ENCODE peak calls at places on chromosomes 12 and 14, in ten cellular contexts. G is cardiac muscle cell; S is CD8-positive, alpha-beta memory T cell; C is breast epithelium; P is epithelial cell of prostate; N is Peyer's patch; I is fibroblast of lung; T is body of pancreas; Z is sigmoid colon; W is IMR-90. L is an unnamed sample.

GRCh38 chr12:87491089-87491488 is 538.1 kb downstream of the C12orf50 start:
- DNase-seq in T (no peak), S (no peak), W (no peak), Z (no peak), I (no peak), N (no peak), P (no peak), G (no peak), C (no peak), L (no peak)

GRCh38 chr14:105904379-105904778 is 378.0 kb downstream of the TMEM121 start:
- DNase-seq in S (no peak), I (no peak), C (no peak), N (no peak), G (no peak), P (no peak), T (no peak), Z (no peak), W (no peak), L (no peak)

GRCh38 chr12:15627995-15628945 is 160.9 kb downstream of the EPS8 start:
- DNase-seq in C (no peak), W (peak; percentile 44), Z (no peak), I (peak; percentile 67), N (no peak), S (no peak), P (no peak), G (peak; percentile 66), T (no peak), L (no peak)

GRCh38 chr12:88998421-88998820 is 353.9 kb downstream of the DUSP6 start:
- DNase-seq in N (no peak), T (no peak), P (no peak), C (no peak), S (no peak), W (peak; percentile 10), G (peak; percentile 68), I (no peak), Z (no peak), L (no peak)

GRCh38 chr12:51973560-51973959 is 22.1 kb downstream of the ACVR1B start:
- DNase-seq in W (peak; percentile 50), S (no peak), P (no peak), G (peak; percentile 71), Z (no peak), I (no peak), C (no peak), N (no peak), T (no peak), L (no peak)

GRCh38 chr14:64450255-64450654 is 15.0 kb upstream of the AKAP5 start:
- DNase-seq in Z (no peak), G (no peak), N (no peak), T (no peak), C (no peak), S (no peak), I (no peak), W (no peak), P (no peak), L (no peak)

GRCh38 chr14:92938890-92939671 is 16.1 kb downstream of the CHGA start:
- DNase-seq in T (no peak), G (no peak), I (no peak), S (no peak), Z (no peak), P (no peak), W (no peak), N (no peak), C (no peak), L (no peak)

GRCh38 chr14:50768693-50769092 is 62.3 kb downstream of the NIN start:
- DNase-seq in W (peak; percentile 35), I (peak; percentile 55), T (no peak), P (no peak), G (peak; percentile 25), N (no peak), C (no peak), S (no peak), Z (no peak), L (no peak)

GRCh38 chr12:16449459-16449858 is 102.0 kb downstream of the MGST1 start:
- DNase-seq in S (no peak), I (no peak), G (peak; percentile 11), N (no peak), T (no peak), Z (no peak), P (no peak), C (no peak), W (no peak), L (no peak)

GRCh38 chr14:22560638-22561365 is 28.2 kb downstream of the DAD1 start:
- DNase-seq in G (no peak), N (no peak), P (no peak), I (no peak), C (no peak), Z (no peak), T (peak; percentile 53), S (no peak), W (no peak), L (no peak)

GRCh38 chr14:103021817-103022668 is 35.3 kb downstream of the CDC42BPB start:
- DNase-seq in P (no peak), C (no peak), T (no peak), Z (no peak), I (no peak), S (no peak), G (no peak), N (peak; percentile 26), W (peak; percentile 48), L (no peak)

GRCh38 chr14:104561661-104562495 is 17.7 kb upstream of the C14orf180 start:
- DNase-seq in C (no peak), W (no peak), S (no peak), I (no peak), N (no peak), G (no peak), T (no peak), Z (no peak), P (no peak), L (no peak)

GRCh38 chr14:100525615-100526014 is 61.6 kb downstream of the BEGAIN start:
- DNase-seq in G (no peak), N (peak; percentile 31), S (no peak), I (no peak), Z (peak; percentile 48), C (no peak), W (no peak), P (no peak), T (no peak), L (no peak)

GRCh38 chr14:81946808-81947798 is 413.4 kb upstream of the SEL1L start:
- DNase-seq in P (peak; percentile 2), S (no peak), C (no peak), Z (no peak), I (peak; percentile 1), T (no peak), W (no peak), N (no peak), G (peak; percentile 87), L (no peak)
- H3K27ac ChIP-seq in P (no peak overlapping the region), S (no peak overlapping the region), C (no peak overlapping the region), Z (no peak overlapping the region), I (no peak overlapping the region), T (no peak overlapping the region), W (no peak overlapping the region), N (no peak overlapping the region), G (no peak overlapping the region), L (peak overlapping the region; percentile 39)

DNA sequence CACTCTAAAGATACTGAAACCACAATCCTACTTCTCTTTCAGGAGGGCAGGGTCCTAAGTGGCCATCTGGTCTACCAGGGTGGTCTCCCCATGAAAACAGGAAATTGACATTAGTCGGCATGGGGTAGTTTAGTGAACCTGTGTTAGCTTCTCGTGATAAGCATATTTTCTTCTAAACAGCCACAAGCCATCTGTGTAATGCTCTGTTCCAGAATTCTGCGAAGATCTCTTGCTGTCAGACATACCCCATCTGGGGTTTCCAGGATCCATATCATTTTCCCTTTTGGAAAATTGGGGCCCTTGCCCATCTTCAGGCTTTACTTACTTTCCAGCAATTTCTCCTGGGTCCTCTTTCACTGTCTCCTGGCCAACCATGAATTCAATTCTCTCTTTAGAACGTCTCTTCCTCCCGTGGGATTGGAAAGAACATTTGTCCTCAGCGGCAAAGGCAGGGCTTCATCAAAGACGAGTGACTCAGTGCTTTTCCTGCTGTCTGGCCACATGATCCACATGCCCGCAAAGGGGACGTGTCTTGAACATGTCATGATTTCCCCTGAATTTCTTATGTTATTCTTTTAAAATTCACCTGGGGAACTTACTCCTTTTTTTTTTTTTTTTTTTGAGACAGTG is 21.4 kb upstream of the NCOR2 start:
- DNase-seq in P (no peak), W (peak; percentile 81), G (peak; percentile 63), S (no peak), C (no peak), Z (peak; percentile 81), I (peak; percentile 87), N (no peak), T (no peak), L (no peak)
- H3K27ac ChIP-seq in P (peak overlapping the region; percentile 39), W (peak overlapping the region; percentile 19), G (no peak overlapping the region), S (no peak overlapping the region), C (peak overlapping the region; percentile 50), Z (peak overlapping the region; percentile 32), I (no peak overlapping the region), N (peak overlapping the region; percentile 33), T (no peak overlapping the region), L (peak overlapping the region; percentile 52)

DNA sequence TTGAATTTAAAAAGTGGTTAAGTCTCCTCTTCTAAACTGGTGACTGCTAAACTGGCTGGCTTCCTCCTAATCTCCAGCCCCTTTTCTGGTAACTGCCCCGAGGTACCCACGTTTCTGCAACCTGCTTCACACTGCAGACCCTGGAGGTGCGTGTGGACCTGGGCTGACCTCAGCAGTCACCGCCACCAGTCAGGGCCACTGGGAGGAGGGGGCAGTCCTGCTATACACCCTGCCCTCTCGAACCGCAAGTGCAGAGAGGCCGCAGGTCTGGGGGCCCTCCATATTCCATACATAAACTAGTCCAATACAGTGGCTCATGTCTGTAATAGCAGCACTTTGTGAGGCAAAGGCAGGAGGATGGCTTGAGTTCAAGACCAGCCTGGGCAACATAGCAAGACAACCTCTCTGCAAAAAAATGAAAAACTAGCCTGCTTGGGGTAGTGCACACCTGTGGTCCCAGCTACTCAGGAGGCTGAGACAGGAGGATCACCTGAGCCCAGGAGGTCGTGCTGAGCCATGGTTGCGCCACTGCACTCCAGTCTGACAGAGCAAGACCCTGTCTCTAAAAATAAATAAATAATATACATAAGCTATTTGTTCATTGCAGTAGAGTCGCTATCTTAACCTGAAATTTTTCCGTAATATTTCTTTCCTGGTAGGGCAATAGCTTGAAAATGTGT is 25.6 kb downstream of the VPS37B start:
- DNase-seq in C (no peak), I (no peak), P (no peak), Z (peak; percentile 46), G (no peak), N (no peak), S (peak; percentile 20), W (no peak), T (no peak), L (no peak)
- H3K27ac ChIP-seq in C (peak overlapping the region; percentile 93), I (no peak overlapping the region), P (peak overlapping the region; percentile 87), Z (peak overlapping the region; percentile 84), G (no peak overlapping the region), N (peak overlapping the region; percentile 8), S (no peak overlapping the region), W (no peak overlapping the region), T (no peak overlapping the region), L (peak overlapping the region; percentile 90)

DNA sequence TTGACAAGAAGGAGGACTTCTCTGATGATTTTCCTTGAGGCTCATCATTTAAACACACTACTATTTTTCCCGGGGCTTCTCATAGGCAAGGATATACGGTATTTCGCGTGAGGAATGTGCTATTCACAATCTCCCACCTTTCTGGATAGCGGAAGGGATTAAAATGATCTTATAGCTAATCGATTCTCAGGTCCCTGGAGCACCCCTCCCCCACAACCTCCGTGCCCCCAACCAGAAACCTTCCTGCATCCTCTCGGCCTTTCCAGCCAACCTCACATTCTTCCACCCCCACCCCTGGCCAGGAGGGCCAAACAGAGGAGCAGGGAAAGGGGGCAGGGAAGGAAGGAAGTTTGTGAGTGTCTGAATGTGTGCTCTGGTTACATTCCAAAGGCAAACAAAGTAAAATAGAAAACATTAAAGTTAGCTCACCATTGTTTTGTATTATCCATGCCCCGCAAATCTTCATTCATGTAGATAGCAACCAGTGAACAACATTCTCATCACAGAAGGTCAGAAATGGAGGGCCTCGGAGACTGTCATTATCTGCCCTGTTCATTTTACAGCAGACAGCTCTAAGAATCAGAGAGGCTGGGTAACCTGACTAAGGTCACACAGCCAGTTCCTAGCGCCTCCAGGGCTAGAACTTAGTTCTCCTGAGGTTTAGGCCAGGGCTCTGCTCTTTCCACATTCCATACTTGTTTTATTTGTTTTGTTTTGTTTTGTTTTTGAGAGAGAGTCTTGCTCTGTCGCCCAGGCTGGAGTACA is 138.5 kb upstream of the CCND2 start:
- DNase-seq in S (no peak), N (no peak), I (no peak), T (no peak), G (no peak), W (no peak), C (no peak), P (no peak), Z (peak; percentile 15), L (no peak)
- H3K27ac ChIP-seq in S (no peak overlapping the region), N (no peak overlapping the region), I (no peak overlapping the region), T (no peak overlapping the region), G (no peak overlapping the region), W (no peak overlapping the region), C (peak overlapping the region; percentile 25), P (no peak overlapping the region), Z (no peak overlapping the region), L (no peak overlapping the region)